ENCODE peak calls at places on chromosomes 13 and 19, in four cellular contexts. L, S, G and E are unnamed samples.

GRCh38 chr19:2034729-2035589 is 16.1 kb downstream of the MKNK2 start:
- DNase-seq in G (peak), S (no peak), L (peak), E (peak)

GRCh38 chr13:80717834-80718233 is 376.9 kb upstream of the SPRY2 start:
- DNase-seq in G (no peak), S (no peak), L (no peak), E (no peak)

GRCh38 chr19:15419413-15420025 is 731 bp upstream of the AKAP8L start:
- DNase-seq in S (no peak), L (no peak), G (no peak), E (no peak)

GRCh38 chr13:98273067-98273823 is 96.2 kb upstream of the RNF113B start:
- DNase-seq in L (no peak), S (peak), G (no peak), E (no peak)

GRCh38 chr13:26508885-26509284 is 48.6 kb upstream of the WASF3 start:
- DNase-seq in L (no peak), S (no peak), G (no peak), E (no peak)

GRCh38 chr13:36612242-36612641 is 61.6 kb upstream of the SERTM1 start:
- DNase-seq in S (no peak), L (no peak), G (no peak), E (no peak)

GRCh38 chr13:107271226-107271625 is 703.3 kb upstream of the ARGLU1 start:
- DNase-seq in S (no peak), L (no peak), G (peak), E (no peak)

GRCh38 chr13:93243375-93244063 is 16.9 kb downstream of the GPC6 start:
- DNase-seq in S (no peak), L (no peak), G (no peak), E (no peak)

GRCh38 chr13:21138561-21138960 is 37.8 kb downstream of the SKA3 start:
- DNase-seq in S (no peak), L (no peak), G (no peak), E (no peak)

GRCh38 chr19:49843265-49843664 is 7.7 kb upstream of the PTOV1 start:
- DNase-seq in S (no peak), L (no peak), G (no peak), E (no peak)

GRCh38 chr19:8682472-8682871 is 16.1 kb downstream of the ACTL9 start:
- DNase-seq in S (no peak), L (no peak), G (no peak), E (no peak)

GRCh38 chr13:48151343-48151742 is 56.4 kb upstream of the MED4 start:
- DNase-seq in S (no peak), G (no peak), L (no peak), E (no peak)

GRCh38 chr19:47240996-47241918 is 10.3 kb upstream of the BBC3 start:
- DNase-seq in S (peak), G (peak), L (peak), E (peak)

GRCh38 chr13:48979892-48980291 is 4.2 kb downstream of the FNDC3A start:
- DNase-seq in G (no peak), L (no peak), S (no peak), E (no peak)

GRCh38 chr19:45113628-45114027 is 20.6 kb downstream of the PPP1R37 start:
- DNase-seq in S (peak), G (no peak), L (no peak), E (no peak)

GRCh38 chr13:109148243-109148642 is 518.8 kb downstream of the MYO16 start:
- DNase-seq in L (no peak), S (no peak), G (no peak), E (no peak)

GRCh38 chr13:89832827-89833226 is 1514.7 kb upstream of the MIR17HG start:
- DNase-seq in G (no peak), L (no peak), S (no peak), E (no peak)

GRCh38 chr19:45251452-45252354 is 632 bp downstream of the MARK4 start:
- DNase-seq in S (no peak), L (peak), G (peak), E (no peak)

GRCh38 chr19:45972081-45972943 is 1.4 kb downstream of the NOVA2 start:
- DNase-seq in G (peak), L (peak), S (no peak), E (no peak)

GRCh38 chr19:966481-967088 is 17.6 kb upstream of the WDR18 start:
- DNase-seq in G (no peak), L (no peak), S (no peak), E (no peak)

GRCh38 chr13:30832377-30832776 is 73.7 kb upstream of the MEDAG start:
- DNase-seq in S (no peak), L (no peak), G (no peak), E (no peak)

GRCh38 chr13:31824705-31825512 is 85.6 kb downstream of the RXFP2 start:
- DNase-seq in G (no peak), L (no peak), S (no peak), E (no peak)

GRCh38 chr13:30572859-30573275 is 44.9 kb upstream of the USPL1 start:
- DNase-seq in L (no peak), S (peak), G (no peak), E (peak)

GRCh38 chr13:114021464-114022308 is 47.8 kb upstream of the C13orf46 start:
- DNase-seq in S (no peak), L (no peak), G (no peak), E (no peak)
- H3K27ac ChIP-seq in S (no peak), L (no peak), G (no peak), E (no peak)

DNA sequence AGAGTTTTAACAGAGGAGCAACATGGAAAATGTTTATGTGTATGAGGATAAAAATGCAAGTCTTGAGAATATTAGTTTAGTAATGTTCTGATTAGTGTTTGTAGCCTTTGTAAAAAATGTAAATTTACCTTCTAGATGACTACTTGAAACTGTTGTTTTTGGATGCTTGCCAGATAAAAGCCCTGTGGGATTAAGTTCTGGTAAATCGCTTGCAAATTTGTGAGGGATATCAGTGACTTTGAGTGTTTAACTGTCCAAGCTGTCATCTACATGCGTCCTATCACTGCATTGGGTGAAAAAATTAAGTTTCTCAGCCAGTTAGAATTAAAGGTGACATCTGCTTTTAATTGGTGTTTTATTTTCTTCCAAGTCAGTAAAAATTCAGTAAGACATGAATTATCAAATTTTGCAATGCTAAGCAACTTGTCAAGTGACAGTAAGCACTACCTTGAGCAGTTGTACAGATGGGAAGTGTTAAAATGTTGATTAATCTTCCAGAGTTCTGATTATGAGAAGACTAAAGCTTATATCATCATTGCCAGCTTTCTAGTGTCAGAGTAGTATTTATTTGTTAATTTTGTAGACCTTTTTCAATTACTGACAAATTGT is 88.0 kb downstream of the PCCA start:
- DNase-seq in L (no peak), G (no peak), S (no peak), E (no peak)
- TF ChIP-seq RNF2 in L (no peak), G (no peak), S (no peak), E (no peak)

GRCh38 chr13:45137501-45137880 is 17.2 kb downstream of the GTF2F2 start:
- DNase-seq in L (no peak), G (no peak), S (no peak), E (no peak)

GRCh38 chr13:45138282-45138681 is 18.0 kb downstream of the GTF2F2 start:
- DNase-seq in L (no peak), S (no peak), G (no peak), E (no peak)

GRCh38 chr13:45136741-45137500 is 16.6 kb downstream of the GTF2F2 start:
- DNase-seq in S (no peak), G (no peak), L (no peak), E (no peak)

GRCh38 chr13:45143346-45143751 is 23.0 kb downstream of the GTF2F2 start:
- DNase-seq in G (no peak), L (no peak), S (no peak), E (no peak)

DNA sequence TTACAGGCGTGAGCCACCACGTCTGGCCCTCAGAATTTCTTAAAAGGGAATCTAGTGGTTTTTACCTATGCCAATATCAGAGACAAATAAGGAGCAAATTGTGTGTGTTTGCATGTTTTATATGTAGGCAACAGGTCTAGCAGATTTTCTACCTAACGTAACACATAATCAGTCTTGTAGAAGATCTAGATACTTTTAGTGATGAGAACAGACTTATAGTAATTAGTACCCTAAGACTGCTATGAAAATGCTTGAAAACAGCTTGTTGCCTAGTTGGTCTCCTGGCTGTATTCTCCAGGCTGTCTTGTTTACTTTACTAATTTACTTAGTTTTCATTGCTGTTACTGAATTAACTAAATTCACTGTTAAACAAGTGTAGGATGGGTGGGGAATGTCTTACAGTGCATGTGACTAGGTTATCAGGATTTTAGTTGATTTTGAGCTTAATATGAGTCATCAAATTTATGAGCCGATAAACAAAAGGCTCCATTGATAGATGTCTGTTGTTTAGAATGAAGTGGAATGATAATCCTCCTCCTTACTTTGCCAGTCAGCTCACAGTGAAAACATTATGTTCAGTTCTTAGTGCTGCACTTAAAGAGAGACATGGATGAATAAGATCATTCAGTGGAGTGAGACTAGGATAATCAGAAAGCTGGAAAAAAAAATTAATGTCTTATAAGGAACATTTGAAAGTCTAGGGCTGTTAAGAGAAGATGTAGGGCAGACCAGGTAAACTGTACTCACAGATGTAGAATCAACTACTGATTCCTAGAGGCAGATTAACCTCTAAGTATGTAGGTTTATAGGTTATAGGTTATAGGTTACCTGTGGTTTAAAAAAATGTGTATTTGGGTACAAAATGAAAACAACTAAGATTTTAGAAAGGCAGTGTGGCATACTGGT is 22.4 kb downstream of the GTF2F2 start:
- DNase-seq in S (peak), G (no peak), L (no peak), E (no peak)
- TF ChIP-seq PHF8 in S (no peak), G (no peak), L (no peak), E (no peak)

GRCh38 chr19:30692517-30692870 is 320.3 kb downstream of the ZNF536 start:
- DNase-seq in S (no peak), G (no peak), L (no peak), E (no peak)
- H3K27ac ChIP-seq in S (no peak), G (no peak), L (no peak), E (no peak)

GRCh38 chr13:41746259-41746658 is 214.7 kb downstream of the VWA8 start:
- DNase-seq in L (no peak), S (no peak), G (no peak), E (no peak)
- TF ChIP-seq RNF2 in L (no peak), S (no peak), G (no peak), E (no peak)

DNA sequence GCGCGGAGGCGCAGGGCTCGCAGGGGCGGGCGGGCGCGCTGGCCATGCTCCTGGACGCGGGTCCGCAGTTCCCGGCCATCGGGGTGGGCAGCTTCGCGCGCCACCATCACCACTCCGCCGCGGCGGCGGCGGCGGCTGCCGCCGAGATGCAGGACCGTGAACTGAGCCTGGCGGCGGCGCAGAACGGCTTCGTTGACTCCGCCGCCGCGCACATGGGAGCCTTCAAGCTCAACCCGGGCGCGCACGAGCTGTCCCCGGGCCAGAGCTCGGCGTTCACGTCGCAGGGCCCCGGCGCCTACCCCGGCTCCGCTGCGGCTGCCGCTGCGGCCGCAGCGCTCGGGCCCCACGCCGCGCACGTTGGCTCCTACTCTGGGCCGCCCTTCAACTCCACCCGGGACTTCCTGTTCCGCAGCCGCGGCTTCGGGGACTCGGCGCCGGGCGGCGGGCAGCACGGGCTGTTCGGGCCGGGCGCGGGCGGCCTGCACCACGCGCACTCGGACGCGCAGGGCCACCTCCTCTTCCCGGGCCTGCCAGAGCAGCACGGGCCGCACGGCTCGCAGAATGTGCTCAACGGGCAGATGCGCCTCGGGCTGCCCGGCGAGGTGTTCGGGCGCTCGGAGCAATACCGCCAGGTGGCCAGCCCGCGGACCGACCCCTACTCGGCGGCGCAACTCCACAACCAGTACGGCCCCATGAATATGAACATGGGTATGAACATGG is 597 bp downstream of the ZIC2 start:
- DNase-seq in G (no peak), S (no peak), L (no peak), E (peak)
- TF ChIP-seq PHF8 in G (no peak), S (no peak), L (peak), E (no peak)